ENCODE peak calls at places on chromosomes 12 and 14, in nine cellular contexts. One of them, this sample, is unnamed.

GRCh38 chr12:28998662-28999120 is 150.4 kb upstream of the FAR2 start:
- DNase-seq in endothelial cell of umbilical vein: peak
- DNase-seq in body of pancreas: no peak
- DNase-seq in H54: no peak
- DNase-seq in IMR-90: peak
- DNase-seq in spleen: no peak
- DNase-seq in transverse colon: no peak
- DNase-seq in prostate gland: no peak
- DNase-seq in breast epithelium: no peak
- DNase-seq in this sample: peak

GRCh38 chr12:93484315-93484981 is 17.1 kb downstream of the MRPL42 start:
- DNase-seq in transverse colon: no peak
- DNase-seq in spleen: no peak
- DNase-seq in prostate gland: no peak
- DNase-seq in body of pancreas: no peak
- DNase-seq in endothelial cell of umbilical vein: no peak
- DNase-seq in H54: no peak
- DNase-seq in IMR-90: peak
- DNase-seq in breast epithelium: no peak
- DNase-seq in this sample: peak

GRCh38 chr12:97753332-97753731 is 290.7 kb downstream of the RMST start:
- DNase-seq in endothelial cell of umbilical vein: no peak
- DNase-seq in H54: no peak
- DNase-seq in transverse colon: no peak
- DNase-seq in spleen: no peak
- DNase-seq in prostate gland: no peak
- DNase-seq in IMR-90: no peak
- DNase-seq in body of pancreas: no peak
- DNase-seq in breast epithelium: no peak
- DNase-seq in this sample: no peak

GRCh38 chr14:103738706-103739451 is 23.3 kb downstream of the ZFYVE21 start:
- DNase-seq in prostate gland: no peak
- DNase-seq in breast epithelium: no peak
- DNase-seq in IMR-90: no peak
- DNase-seq in transverse colon: no peak
- DNase-seq in endothelial cell of umbilical vein: no peak
- DNase-seq in spleen: peak
- DNase-seq in body of pancreas: no peak
- DNase-seq in H54: no peak
- DNase-seq in this sample: no peak

GRCh38 chr14:92686763-92687427 is 61.5 kb downstream of the LGMN start:
- DNase-seq in IMR-90: peak
- DNase-seq in breast epithelium: peak
- DNase-seq in transverse colon: peak
- DNase-seq in body of pancreas: peak
- DNase-seq in H54: peak
- DNase-seq in spleen: peak
- DNase-seq in prostate gland: peak
- DNase-seq in endothelial cell of umbilical vein: peak
- DNase-seq in this sample: peak

GRCh38 chr14:66395300-66395699 is 90.9 kb upstream of the CCDC196 start:
- DNase-seq in IMR-90: no peak
- DNase-seq in body of pancreas: no peak
- DNase-seq in endothelial cell of umbilical vein: no peak
- DNase-seq in breast epithelium: no peak
- DNase-seq in prostate gland: no peak
- DNase-seq in transverse colon: no peak
- DNase-seq in H54: no peak
- DNase-seq in spleen: no peak
- DNase-seq in this sample: no peak

GRCh38 chr12:117300131-117300530 is 61.3 kb downstream of the NOS1 start:
- DNase-seq in spleen: no peak
- DNase-seq in body of pancreas: no peak
- DNase-seq in IMR-90: no peak
- DNase-seq in H54: no peak
- DNase-seq in transverse colon: no peak
- DNase-seq in prostate gland: no peak
- DNase-seq in endothelial cell of umbilical vein: no peak
- DNase-seq in breast epithelium: no peak
- DNase-seq in this sample: no peak

GRCh38 chr12:109377139-109377685 is 29.5 kb downstream of the MYO1H start:
- DNase-seq in IMR-90: no peak
- DNase-seq in endothelial cell of umbilical vein: no peak
- DNase-seq in prostate gland: no peak
- DNase-seq in spleen: no peak
- DNase-seq in body of pancreas: no peak
- DNase-seq in breast epithelium: no peak
- DNase-seq in transverse colon: no peak
- DNase-seq in H54: no peak
- DNase-seq in this sample: no peak

GRCh38 chr12:52280796-52281560 is 6.5 kb downstream of the KRT86 start:
- DNase-seq in endothelial cell of umbilical vein: no peak
- DNase-seq in H54: peak
- DNase-seq in spleen: peak
- DNase-seq in transverse colon: peak
- DNase-seq in prostate gland: peak
- DNase-seq in breast epithelium: peak
- DNase-seq in body of pancreas: peak
- DNase-seq in IMR-90: peak
- DNase-seq in this sample: peak

GRCh38 chr14:23327947-23328744 is 6.9 kb downstream of the PABPN1 start:
- DNase-seq in transverse colon: peak
- DNase-seq in IMR-90: peak
- DNase-seq in H54: peak
- DNase-seq in body of pancreas: peak
- DNase-seq in prostate gland: peak
- DNase-seq in breast epithelium: peak
- DNase-seq in spleen: no peak
- DNase-seq in endothelial cell of umbilical vein: peak
- DNase-seq in this sample: peak

GRCh38 chr12:70664463-70664862 is 27.2 kb upstream of the PTPRB start:
- DNase-seq in endothelial cell of umbilical vein: peak
- DNase-seq in breast epithelium: no peak
- DNase-seq in body of pancreas: no peak
- DNase-seq in H54: peak
- DNase-seq in prostate gland: no peak
- DNase-seq in spleen: no peak
- DNase-seq in transverse colon: no peak
- DNase-seq in IMR-90: no peak
- DNase-seq in this sample: no peak

GRCh38 chr14:31945074-31945613 is 132.0 kb upstream of the ARHGAP5 start:
- DNase-seq in IMR-90: no peak
- DNase-seq in endothelial cell of umbilical vein: no peak
- DNase-seq in prostate gland: no peak
- DNase-seq in breast epithelium: no peak
- DNase-seq in body of pancreas: no peak
- DNase-seq in transverse colon: peak
- DNase-seq in H54: no peak
- DNase-seq in spleen: no peak
- DNase-seq in this sample: peak

GRCh38 chr14:38592764-38593442 is 337.0 kb upstream of the CLEC14A start:
- DNase-seq in body of pancreas: no peak
- DNase-seq in IMR-90: no peak
- DNase-seq in transverse colon: no peak
- DNase-seq in H54: no peak
- DNase-seq in prostate gland: no peak
- DNase-seq in breast epithelium: no peak
- DNase-seq in endothelial cell of umbilical vein: no peak
- DNase-seq in spleen: no peak
- DNase-seq in this sample: no peak

GRCh38 chr14:104925941-104926609 is 1.4 kb downstream of the PLD4 start:
- DNase-seq in endothelial cell of umbilical vein: no peak
- DNase-seq in prostate gland: no peak
- DNase-seq in body of pancreas: no peak
- DNase-seq in IMR-90: no peak
- DNase-seq in H54: no peak
- DNase-seq in breast epithelium: no peak
- DNase-seq in spleen: peak
- DNase-seq in transverse colon: no peak
- DNase-seq in this sample: no peak

GRCh38 chr14:104925214-104925899 is 678 bp downstream of the PLD4 start:
- DNase-seq in endothelial cell of umbilical vein: no peak
- DNase-seq in H54: no peak
- DNase-seq in prostate gland: no peak
- DNase-seq in transverse colon: no peak
- DNase-seq in IMR-90: no peak
- DNase-seq in body of pancreas: no peak
- DNase-seq in breast epithelium: no peak
- DNase-seq in spleen: peak
- DNase-seq in this sample: no peak

GRCh38 chr14:104923596-104924420 is 871 bp upstream of the PLD4 start:
- DNase-seq in body of pancreas: no peak
- DNase-seq in transverse colon: no peak
- DNase-seq in H54: no peak
- DNase-seq in endothelial cell of umbilical vein: no peak
- DNase-seq in IMR-90: no peak
- DNase-seq in spleen: peak
- DNase-seq in breast epithelium: no peak
- DNase-seq in prostate gland: no peak
- DNase-seq in this sample: no peak

GRCh38 chr14:104926619-104927431 is 2.1 kb downstream of the PLD4 start:
- DNase-seq in prostate gland: no peak
- DNase-seq in spleen: peak
- DNase-seq in IMR-90: no peak
- DNase-seq in breast epithelium: no peak
- DNase-seq in H54: no peak
- DNase-seq in transverse colon: peak
- DNase-seq in endothelial cell of umbilical vein: no peak
- DNase-seq in body of pancreas: no peak
- DNase-seq in this sample: no peak

DNA sequence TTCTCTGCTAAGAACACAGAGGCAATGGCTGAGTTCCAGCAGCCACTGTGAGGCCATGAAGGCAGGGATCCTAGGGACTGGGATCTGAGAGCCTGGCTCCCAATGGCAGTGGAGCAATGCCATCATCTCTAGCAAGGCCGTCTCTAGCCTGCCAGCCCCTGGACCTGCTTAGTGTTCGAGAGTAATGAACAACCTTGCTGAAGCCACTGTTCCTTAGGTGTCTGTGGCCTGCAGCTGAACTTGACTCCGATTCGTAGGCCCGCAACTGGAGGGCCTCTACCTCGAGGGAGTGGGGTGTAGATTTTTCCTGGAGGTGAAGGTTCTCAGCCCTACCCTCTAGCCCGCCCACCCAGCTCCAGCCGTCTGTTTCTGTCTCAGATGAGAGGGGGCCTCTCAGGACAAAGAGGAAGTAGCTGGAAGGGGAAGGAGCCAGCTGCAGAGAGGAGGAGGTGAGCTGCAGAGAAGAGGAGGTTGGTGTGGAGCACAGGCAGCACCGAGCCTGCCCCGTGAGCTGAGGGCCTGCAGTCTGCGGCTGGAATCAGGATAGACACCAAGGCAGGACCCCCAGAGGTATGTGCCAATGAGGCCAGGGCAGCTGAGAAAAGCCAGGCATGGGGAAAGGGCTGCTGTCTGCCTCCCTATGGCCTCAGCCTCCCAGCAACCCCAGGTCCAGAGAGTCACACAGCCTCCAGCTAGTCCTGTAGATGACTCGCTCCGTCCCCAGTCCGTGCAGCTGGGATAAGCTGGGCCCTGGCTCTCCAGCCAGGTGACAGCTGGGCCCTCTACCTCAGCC is at the start of gene PLD4:
- DNase-seq in H54: no peak
- DNase-seq in body of pancreas: no peak
- DNase-seq in transverse colon: no peak
- DNase-seq in spleen: peak
- DNase-seq in prostate gland: no peak
- DNase-seq in IMR-90: no peak
- DNase-seq in endothelial cell of umbilical vein: no peak
- DNase-seq in breast epithelium: no peak
- DNase-seq in this sample: no peak
- TF ChIP-seq POLR2A in H54: no peak
- TF ChIP-seq POLR2A in body of pancreas: no peak
- TF ChIP-seq POLR2A in transverse colon: no peak
- TF ChIP-seq POLR2A in spleen: no peak
- TF ChIP-seq POLR2A in prostate gland: no peak
- TF ChIP-seq POLR2A in IMR-90: no peak
- TF ChIP-seq POLR2A in endothelial cell of umbilical vein: no peak
- TF ChIP-seq POLR2A in breast epithelium: no peak
- TF ChIP-seq POLR2A in this sample: no peak

DNA sequence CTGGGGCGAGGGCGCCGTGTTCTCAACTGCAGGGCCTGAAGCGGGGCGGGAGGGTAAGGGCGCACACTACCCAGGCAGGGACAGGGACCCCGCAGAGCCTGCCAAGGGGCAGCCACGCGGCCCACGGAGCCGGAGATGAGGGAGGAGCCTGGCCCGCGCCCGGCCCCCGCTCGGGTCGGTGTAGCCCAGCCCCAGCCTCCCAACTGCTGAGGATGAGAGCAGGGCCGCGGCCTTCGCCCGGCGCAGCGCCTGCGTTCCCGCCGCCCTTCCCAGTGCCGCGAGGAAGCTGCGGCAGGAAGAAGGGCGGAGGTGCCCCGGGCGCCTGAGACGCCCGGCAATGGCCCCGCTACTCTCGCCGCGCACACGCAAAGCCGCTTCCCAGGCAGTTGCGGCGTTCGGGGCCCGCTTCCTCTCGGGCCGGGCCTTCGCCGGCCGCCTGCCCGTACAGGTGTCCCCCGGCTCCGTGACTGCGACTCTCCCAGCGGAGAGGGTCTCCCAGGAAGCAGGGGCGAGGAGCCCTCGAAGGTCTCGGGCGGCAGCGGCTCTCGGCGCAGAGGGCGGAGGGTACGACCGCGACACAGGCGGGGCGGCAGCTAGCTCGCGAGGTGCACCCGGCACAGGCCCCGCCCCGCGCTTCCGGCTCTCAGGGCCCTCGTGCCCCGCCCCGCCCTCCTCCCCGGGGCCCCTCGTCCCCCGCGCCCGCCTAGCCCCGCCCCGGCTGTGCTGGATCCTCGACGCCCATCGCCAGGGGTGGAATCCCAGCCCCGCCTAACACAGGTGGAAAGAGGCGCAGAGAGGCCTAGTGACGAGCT is 24.8 kb upstream of the YY1 start:
- DNase-seq in transverse colon: peak
- DNase-seq in prostate gland: peak
- DNase-seq in endothelial cell of umbilical vein: peak
- DNase-seq in body of pancreas: peak
- DNase-seq in breast epithelium: peak
- DNase-seq in H54: peak
- DNase-seq in IMR-90: peak
- DNase-seq in spleen: peak
- DNase-seq in this sample: peak
- TF ChIP-seq POLR2A in transverse colon: peak
- TF ChIP-seq POLR2A in prostate gland: peak
- TF ChIP-seq POLR2A in endothelial cell of umbilical vein: peak
- TF ChIP-seq POLR2A in body of pancreas: peak
- TF ChIP-seq POLR2A in breast epithelium: peak
- TF ChIP-seq POLR2A in H54: no peak
- TF ChIP-seq POLR2A in IMR-90: peak
- TF ChIP-seq POLR2A in spleen: peak
- TF ChIP-seq POLR2A in this sample: peak

GRCh38 chr14:25049559-25050493 is at the start of gene STXBP6:
- DNase-seq in prostate gland: peak
- DNase-seq in spleen: no peak
- DNase-seq in endothelial cell of umbilical vein: peak
- DNase-seq in body of pancreas: peak
- DNase-seq in H54: no peak
- DNase-seq in IMR-90: peak
- DNase-seq in transverse colon: peak
- DNase-seq in breast epithelium: no peak
- DNase-seq in this sample: peak
- TF ChIP-seq POLR2A in prostate gland: peak
- TF ChIP-seq POLR2A in spleen: no peak
- TF ChIP-seq POLR2A in endothelial cell of umbilical vein: no peak
- TF ChIP-seq POLR2A in body of pancreas: peak
- TF ChIP-seq POLR2A in H54: no peak
- TF ChIP-seq POLR2A in IMR-90: no peak
- TF ChIP-seq POLR2A in transverse colon: peak
- TF ChIP-seq POLR2A in breast epithelium: no peak
- TF ChIP-seq POLR2A in this sample: no peak

GRCh38 chr12:131827961-131828534 is at the start of gene MMP17:
- DNase-seq in breast epithelium: no peak
- DNase-seq in prostate gland: no peak
- DNase-seq in IMR-90: peak
- DNase-seq in transverse colon: peak
- DNase-seq in spleen: peak
- DNase-seq in endothelial cell of umbilical vein: peak
- DNase-seq in H54: no peak
- DNase-seq in body of pancreas: peak
- DNase-seq in this sample: peak
- TF ChIP-seq POLR2A in breast epithelium: no peak
- TF ChIP-seq POLR2A in prostate gland: no peak
- TF ChIP-seq POLR2A in IMR-90: peak
- TF ChIP-seq POLR2A in transverse colon: no peak
- TF ChIP-seq POLR2A in spleen: no peak
- TF ChIP-seq POLR2A in endothelial cell of umbilical vein: peak
- TF ChIP-seq POLR2A in H54: peak
- TF ChIP-seq POLR2A in body of pancreas: no peak
- TF ChIP-seq POLR2A in this sample: peak

This sample was measured in A549.